ENCODE peak calls at places on chromosome 12, in ten cellular contexts. One of them, this sample, is unnamed.

GRCh38 chr12:66197413-66198055 is 8.5 kb downstream of the IRAK3 start:
- DNase-seq in IMR-90: peak
- DNase-seq in choroid plexus epithelial cell: peak
- DNase-seq in fibroblast of lung: peak
- DNase-seq in SK-N-SH: no peak
- DNase-seq in fibroblast of pulmonary artery: peak
- DNase-seq in CD8-positive, alpha-beta T cell: no peak
- DNase-seq in pancreas: no peak
- DNase-seq in A549: no peak
- DNase-seq in HCT116: no peak
- DNase-seq in this sample: no peak

GRCh38 chr12:104505095-104505819 is 48.5 kb downstream of the CHST11 start:
- DNase-seq in HCT116: no peak
- DNase-seq in choroid plexus epithelial cell: no peak
- DNase-seq in pancreas: no peak
- DNase-seq in IMR-90: no peak
- DNase-seq in SK-N-SH: no peak
- DNase-seq in fibroblast of pulmonary artery: no peak
- DNase-seq in fibroblast of lung: no peak
- DNase-seq in A549: no peak
- DNase-seq in CD8-positive, alpha-beta T cell: no peak
- DNase-seq in this sample: no peak

GRCh38 chr12:39127401-39127800 is 222.0 kb upstream of the CPNE8 start:
- DNase-seq in SK-N-SH: no peak
- DNase-seq in HCT116: peak
- DNase-seq in CD8-positive, alpha-beta T cell: no peak
- DNase-seq in pancreas: no peak
- DNase-seq in fibroblast of pulmonary artery: peak
- DNase-seq in IMR-90: no peak
- DNase-seq in choroid plexus epithelial cell: no peak
- DNase-seq in fibroblast of lung: no peak
- DNase-seq in A549: peak
- DNase-seq in this sample: no peak

GRCh38 chr12:75814856-75815754 is 216.5 kb downstream of the PHLDA1 start:
- DNase-seq in A549: peak
- DNase-seq in SK-N-SH: peak
- DNase-seq in choroid plexus epithelial cell: peak
- DNase-seq in HCT116: no peak
- DNase-seq in pancreas: no peak
- DNase-seq in fibroblast of pulmonary artery: peak
- DNase-seq in CD8-positive, alpha-beta T cell: no peak
- DNase-seq in fibroblast of lung: peak
- DNase-seq in IMR-90: peak
- DNase-seq in this sample: peak

GRCh38 chr12:80937391-80938238 is at the start of gene LIN7A:
- DNase-seq in CD8-positive, alpha-beta T cell: no peak
- DNase-seq in HCT116: no peak
- DNase-seq in SK-N-SH: peak
- DNase-seq in pancreas: no peak
- DNase-seq in IMR-90: peak
- DNase-seq in fibroblast of lung: peak
- DNase-seq in A549: peak
- DNase-seq in fibroblast of pulmonary artery: peak
- DNase-seq in choroid plexus epithelial cell: peak
- DNase-seq in this sample: no peak

GRCh38 chr12:58966939-58967338 is 46.6 kb upstream of the LRIG3 start:
- DNase-seq in HCT116: no peak
- DNase-seq in pancreas: no peak
- DNase-seq in SK-N-SH: no peak
- DNase-seq in choroid plexus epithelial cell: peak
- DNase-seq in fibroblast of lung: peak
- DNase-seq in A549: peak
- DNase-seq in fibroblast of pulmonary artery: peak
- DNase-seq in IMR-90: peak
- DNase-seq in CD8-positive, alpha-beta T cell: no peak
- DNase-seq in this sample: no peak

GRCh38 chr12:22190-22529 is 44.4 kb upstream of the IQSEC3 start:
- DNase-seq in fibroblast of lung: no peak
- DNase-seq in pancreas: no peak
- DNase-seq in choroid plexus epithelial cell: no peak
- DNase-seq in CD8-positive, alpha-beta T cell: no peak
- DNase-seq in IMR-90: no peak
- DNase-seq in fibroblast of pulmonary artery: no peak
- DNase-seq in A549: no peak
- DNase-seq in SK-N-SH: peak
- DNase-seq in HCT116: no peak
- DNase-seq in this sample: no peak

GRCh38 chr12:123105427-123105826 is 45.5 kb downstream of the PITPNM2 start:
- DNase-seq in HCT116: no peak
- DNase-seq in SK-N-SH: no peak
- DNase-seq in choroid plexus epithelial cell: no peak
- DNase-seq in IMR-90: no peak
- DNase-seq in fibroblast of pulmonary artery: peak
- DNase-seq in A549: no peak
- DNase-seq in fibroblast of lung: no peak
- DNase-seq in CD8-positive, alpha-beta T cell: no peak
- DNase-seq in pancreas: no peak
- DNase-seq in this sample: no peak

GRCh38 chr12:79895804-79896203 is 39.1 kb downstream of the PPP1R12A start:
- DNase-seq in fibroblast of lung: no peak
- DNase-seq in pancreas: no peak
- DNase-seq in choroid plexus epithelial cell: no peak
- DNase-seq in A549: no peak
- DNase-seq in IMR-90: no peak
- DNase-seq in fibroblast of pulmonary artery: no peak
- DNase-seq in CD8-positive, alpha-beta T cell: no peak
- DNase-seq in SK-N-SH: no peak
- DNase-seq in HCT116: no peak
- DNase-seq in this sample: no peak

GRCh38 chr12:64883264-64884163 is 59.1 kb downstream of the TBC1D30 start:
- DNase-seq in IMR-90: no peak
- DNase-seq in SK-N-SH: no peak
- DNase-seq in fibroblast of pulmonary artery: no peak
- DNase-seq in choroid plexus epithelial cell: no peak
- DNase-seq in pancreas: no peak
- DNase-seq in fibroblast of lung: no peak
- DNase-seq in HCT116: no peak
- DNase-seq in CD8-positive, alpha-beta T cell: no peak
- DNase-seq in A549: peak
- DNase-seq in this sample: no peak

GRCh38 chr12:1500095-1500801 is 94.1 kb downstream of the FBXL14 start:
- DNase-seq in SK-N-SH: no peak
- DNase-seq in CD8-positive, alpha-beta T cell: no peak
- DNase-seq in IMR-90: peak
- DNase-seq in HCT116: no peak
- DNase-seq in pancreas: no peak
- DNase-seq in fibroblast of pulmonary artery: peak
- DNase-seq in A549: peak
- DNase-seq in choroid plexus epithelial cell: peak
- DNase-seq in fibroblast of lung: peak
- DNase-seq in this sample: no peak
- H3K4me3 ChIP-seq in SK-N-SH: no peak
- H3K4me3 ChIP-seq in CD8-positive, alpha-beta T cell: no peak
- H3K4me3 ChIP-seq in IMR-90: no peak
- H3K4me3 ChIP-seq in HCT116: no peak
- H3K4me3 ChIP-seq in pancreas: no peak
- H3K4me3 ChIP-seq in fibroblast of pulmonary artery: no peak
- H3K4me3 ChIP-seq in A549: no peak
- H3K4me3 ChIP-seq in choroid plexus epithelial cell: no peak
- H3K4me3 ChIP-seq in fibroblast of lung: no peak
- H3K4me3 ChIP-seq in this sample: no peak

DNA sequence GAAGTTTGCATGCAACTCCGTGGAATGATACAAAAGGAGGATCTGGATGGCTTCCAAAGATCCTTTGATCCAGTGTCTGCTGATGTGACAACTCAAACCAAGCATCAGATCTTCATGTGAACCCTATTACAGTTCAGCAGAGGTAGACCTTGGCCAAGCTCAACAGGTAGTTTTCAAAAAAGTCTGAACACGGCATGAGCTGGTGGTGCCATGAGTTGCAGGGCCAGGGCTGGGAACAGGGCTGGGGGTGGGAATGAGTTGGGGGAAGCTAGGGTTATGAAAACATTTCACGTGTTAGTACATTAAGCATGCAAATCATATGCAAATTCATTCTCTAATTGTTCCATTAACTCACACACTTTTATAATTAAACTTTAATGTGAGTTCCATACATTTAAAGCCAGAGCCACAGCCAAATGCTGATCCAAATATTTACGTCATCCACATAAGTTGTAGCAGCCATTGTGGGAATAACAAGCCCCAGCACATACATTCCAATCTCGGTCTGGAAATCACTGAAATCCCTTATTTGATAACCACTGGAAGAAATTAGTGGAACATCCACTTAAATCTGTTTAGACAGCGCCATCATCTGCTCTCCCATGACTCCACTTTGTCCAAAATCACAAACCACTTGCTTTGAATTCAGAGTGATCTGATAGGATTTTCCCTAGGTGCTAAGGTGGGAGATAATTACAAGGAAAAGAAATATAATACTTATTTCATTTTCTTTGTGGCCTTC is 158.5 kb downstream of the APAF1 start:
- DNase-seq in A549: peak
- DNase-seq in fibroblast of lung: peak
- DNase-seq in choroid plexus epithelial cell: peak
- DNase-seq in CD8-positive, alpha-beta T cell: no peak
- DNase-seq in fibroblast of pulmonary artery: no peak
- DNase-seq in IMR-90: peak
- DNase-seq in SK-N-SH: no peak
- DNase-seq in HCT116: peak
- DNase-seq in pancreas: no peak
- DNase-seq in this sample: no peak
- TF ChIP-seq CTCF in A549: no peak
- TF ChIP-seq CTCF in fibroblast of lung: no peak
- TF ChIP-seq CTCF in choroid plexus epithelial cell: no peak
- TF ChIP-seq CTCF in CD8-positive, alpha-beta T cell: no peak
- TF ChIP-seq CTCF in fibroblast of pulmonary artery: no peak
- TF ChIP-seq CTCF in IMR-90: peak
- TF ChIP-seq CTCF in SK-N-SH: no peak
- TF ChIP-seq CTCF in HCT116: no peak
- TF ChIP-seq CTCF in pancreas: no peak
- TF ChIP-seq CTCF in this sample: no peak

DNA sequence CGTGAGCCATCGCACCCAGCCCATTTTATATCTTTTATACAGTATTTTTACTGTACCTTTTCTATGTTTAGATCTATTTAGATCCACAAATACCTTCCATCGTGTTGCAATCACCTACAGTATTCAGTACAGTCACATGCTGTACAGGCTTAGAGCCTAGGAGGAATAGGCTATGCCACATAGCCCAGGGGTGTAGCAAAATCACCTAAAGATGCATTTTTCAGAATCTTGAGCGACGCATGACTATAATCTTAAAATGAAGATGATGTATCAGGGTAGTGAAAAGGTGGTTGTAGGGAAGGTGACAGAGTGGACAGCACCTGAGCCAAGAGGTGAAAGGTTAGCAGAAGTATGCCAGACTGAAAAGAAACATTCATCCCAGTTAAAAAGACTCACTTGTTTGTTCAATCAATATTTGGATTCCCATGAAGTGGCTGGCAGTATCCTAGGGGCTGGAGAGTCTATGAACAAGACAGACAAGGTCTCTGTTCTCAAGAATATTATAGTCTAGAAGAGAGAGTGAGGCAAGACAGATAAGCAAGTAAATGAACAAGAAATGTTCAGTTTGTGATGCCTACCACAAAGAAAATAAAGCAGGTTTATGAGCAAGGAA is 3.6 kb downstream of the SPRING1 start:
- DNase-seq in A549: no peak
- DNase-seq in choroid plexus epithelial cell: no peak
- DNase-seq in HCT116: no peak
- DNase-seq in fibroblast of pulmonary artery: no peak
- DNase-seq in fibroblast of lung: no peak
- DNase-seq in pancreas: no peak
- DNase-seq in IMR-90: no peak
- DNase-seq in CD8-positive, alpha-beta T cell: no peak
- DNase-seq in SK-N-SH: no peak
- DNase-seq in this sample: no peak
- H3K4me3 ChIP-seq in A549: no peak
- H3K4me3 ChIP-seq in choroid plexus epithelial cell: no peak
- H3K4me3 ChIP-seq in HCT116: no peak
- H3K4me3 ChIP-seq in fibroblast of pulmonary artery: no peak
- H3K4me3 ChIP-seq in fibroblast of lung: no peak
- H3K4me3 ChIP-seq in pancreas: no peak
- H3K4me3 ChIP-seq in IMR-90: no peak
- H3K4me3 ChIP-seq in CD8-positive, alpha-beta T cell: no peak
- H3K4me3 ChIP-seq in SK-N-SH: no peak
- H3K4me3 ChIP-seq in this sample: no peak

GRCh38 chr12:9037431-9037830 is 48.1 kb downstream of the KLRG1 start:
- DNase-seq in SK-N-SH: no peak
- DNase-seq in choroid plexus epithelial cell: no peak
- DNase-seq in fibroblast of pulmonary artery: no peak
- DNase-seq in HCT116: no peak
- DNase-seq in pancreas: no peak
- DNase-seq in IMR-90: no peak
- DNase-seq in A549: no peak
- DNase-seq in fibroblast of lung: no peak
- DNase-seq in CD8-positive, alpha-beta T cell: no peak
- DNase-seq in this sample: no peak

GRCh38 chr12:9039397-9039977 is 50.1 kb downstream of the KLRG1 start:
- DNase-seq in fibroblast of pulmonary artery: peak
- DNase-seq in HCT116: peak
- DNase-seq in CD8-positive, alpha-beta T cell: no peak
- DNase-seq in choroid plexus epithelial cell: peak
- DNase-seq in pancreas: no peak
- DNase-seq in A549: peak
- DNase-seq in SK-N-SH: peak
- DNase-seq in IMR-90: peak
- DNase-seq in fibroblast of lung: peak
- DNase-seq in this sample: no peak

GRCh38 chr12:9040484-9041186 is 51.3 kb downstream of the KLRG1 start:
- DNase-seq in fibroblast of pulmonary artery: no peak
- DNase-seq in IMR-90: no peak
- DNase-seq in fibroblast of lung: no peak
- DNase-seq in choroid plexus epithelial cell: no peak
- DNase-seq in SK-N-SH: no peak
- DNase-seq in CD8-positive, alpha-beta T cell: no peak
- DNase-seq in pancreas: no peak
- DNase-seq in A549: no peak
- DNase-seq in HCT116: no peak
- DNase-seq in this sample: no peak

GRCh38 chr12:9043766-9044165 is 54.4 kb downstream of the KLRG1 start:
- DNase-seq in pancreas: no peak
- DNase-seq in SK-N-SH: no peak
- DNase-seq in IMR-90: no peak
- DNase-seq in fibroblast of lung: no peak
- DNase-seq in choroid plexus epithelial cell: no peak
- DNase-seq in CD8-positive, alpha-beta T cell: no peak
- DNase-seq in HCT116: no peak
- DNase-seq in fibroblast of pulmonary artery: no peak
- DNase-seq in A549: no peak
- DNase-seq in this sample: no peak

DNA sequence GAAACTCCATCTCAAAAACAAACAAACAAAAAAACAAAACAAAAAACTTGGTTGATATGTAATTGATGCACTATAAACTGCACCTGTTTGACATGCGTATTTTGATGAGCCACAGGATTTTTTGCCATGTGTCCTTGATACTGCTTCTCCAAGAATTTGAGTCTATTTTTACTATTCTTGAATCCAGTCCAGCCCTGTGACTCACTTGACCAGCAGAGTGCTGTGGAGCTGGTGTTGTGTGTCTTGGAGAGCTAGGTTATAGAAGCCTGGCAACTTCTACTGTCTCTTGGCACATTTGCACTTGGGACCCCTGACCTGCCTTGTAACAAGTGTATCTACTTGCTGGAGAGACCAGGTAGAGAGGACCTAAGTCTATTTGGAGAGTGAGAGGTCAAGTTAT is 52.0 kb downstream of the KLRG1 start:
- DNase-seq in SK-N-SH: no peak
- DNase-seq in fibroblast of pulmonary artery: peak
- DNase-seq in choroid plexus epithelial cell: peak
- DNase-seq in IMR-90: peak
- DNase-seq in A549: no peak
- DNase-seq in HCT116: no peak
- DNase-seq in CD8-positive, alpha-beta T cell: no peak
- DNase-seq in pancreas: no peak
- DNase-seq in fibroblast of lung: peak
- DNase-seq in this sample: no peak
- TF ChIP-seq CTCF in SK-N-SH: no peak
- TF ChIP-seq CTCF in fibroblast of pulmonary artery: no peak
- TF ChIP-seq CTCF in choroid plexus epithelial cell: no peak
- TF ChIP-seq CTCF in IMR-90: no peak
- TF ChIP-seq CTCF in A549: no peak
- TF ChIP-seq CTCF in HCT116: no peak
- TF ChIP-seq CTCF in CD8-positive, alpha-beta T cell: no peak
- TF ChIP-seq CTCF in pancreas: no peak
- TF ChIP-seq CTCF in fibroblast of lung: no peak
- TF ChIP-seq CTCF in this sample: no peak

This sample was measured in AG04449.